ENCODE peak calls at places on chromosomes 7 and 10, in ten cellular contexts. W, Q, K, P, A, G, M, U, E and O are unnamed samples. For H3K4me1, the result is how much of the 10 kb centered on the place peaks cover.

GRCh38 chr7:66326501-66327180 is 121.5 kb downstream of the TPST1 start:
- DNase-seq in G (peak), W (no peak), A (peak), M (no peak), U (no peak), Q (no peak), K (no peak), P (no peak), E (peak), O (no peak)

GRCh38 chr10:45379891-45380540 is 6.0 kb downstream of the ALOX5 start:
- DNase-seq in K (no peak), Q (peak), G (no peak), A (no peak), W (peak), E (no peak), U (no peak), P (peak), M (peak), O (peak)

GRCh38 chr7:75555736-75556135 is 63.6 kb downstream of the SPDYE5 start:
- DNase-seq in W (no peak), P (no peak), K (no peak), E (no peak), A (no peak), M (no peak), U (no peak), G (no peak), Q (no peak), O (no peak)

GRCh38 chr7:139374246-139374645 is 14.6 kb downstream of the LUC7L2 start:
- DNase-seq in P (no peak), A (no peak), K (no peak), M (no peak), W (no peak), Q (no peak), G (no peak), E (no peak), U (no peak), O (no peak)

GRCh38 chr10:76270464-76270863 is 839.0 kb downstream of the LRMDA start:
- DNase-seq in A (no peak), G (no peak), M (no peak), K (no peak), U (no peak), W (no peak), E (no peak), Q (no peak), P (no peak), O (no peak)

GRCh38 chr10:35723992-35724391 is 81.9 kb upstream of the FZD8 start:
- DNase-seq in W (no peak), K (no peak), E (peak), P (no peak), Q (no peak), A (no peak), G (no peak), U (no peak), M (no peak), O (no peak)

GRCh38 chr7:129882531-129882930 is 70.2 kb downstream of the UBE2H start:
- DNase-seq in P (no peak), K (no peak), Q (no peak), U (no peak), A (no peak), G (peak), M (no peak), E (peak), W (no peak), O (no peak)

GRCh38 chr10:71262027-71262426 is 49.7 kb downstream of the UNC5B start:
- DNase-seq in Q (peak), K (no peak), W (no peak), P (no peak), E (no peak), G (no peak), A (no peak), M (no peak), U (no peak), O (no peak)

GRCh38 chr10:34814228-34815173 is 595 bp downstream of the PARD3 start:
- DNase-seq in K (peak), P (peak), A (peak), M (peak), E (peak), W (peak), Q (peak), G (peak), U (no peak), O (peak)

GRCh38 chr7:83468251-83468739 is 180.6 kb downstream of the SEMA3E start:
- DNase-seq in U (no peak), G (peak), Q (peak), W (peak), M (peak), P (peak), A (peak), E (peak), K (no peak), O (peak)

GRCh38 chr7:137160236-137160635 is 183.3 kb downstream of the PTN start:
- DNase-seq in U (no peak), G (no peak), E (no peak), K (no peak), W (no peak), M (no peak), A (no peak), Q (no peak), P (no peak), O (no peak)

GRCh38 chr7:101666293-101666692 is 37.2 kb upstream of the MYL10 start:
- DNase-seq in A (no peak), P (no peak), E (no peak), G (no peak), K (no peak), M (no peak), U (no peak), W (no peak), Q (no peak), O (no peak)

GRCh38 chr10:46314046-46314445 is 27.2 kb downstream of the ANTXRL start:
- DNase-seq in G (no peak), P (peak), U (peak), W (no peak), E (no peak), K (peak), Q (no peak), A (no peak), M (no peak), O (no peak)

GRCh38 chr7:27107391-27107900 is 5.0 kb upstream of the HOXA2 start:
- DNase-seq in W (no peak), Q (no peak), U (no peak), K (no peak), G (peak), P (no peak), E (no peak), A (no peak), M (no peak), O (no peak)

GRCh38 chr10:71834343-71834674 is 16.7 kb downstream of the PSAP start:
- DNase-seq in K (no peak), G (no peak), E (no peak), P (no peak), U (no peak), M (no peak), W (no peak), Q (no peak), A (no peak), O (no peak)

GRCh38 chr7:27113991-27114866 is 11.7 kb upstream of the HOXA2 start:
- DNase-seq in G (peak), U (peak), Q (no peak), W (no peak), M (no peak), P (peak), A (peak), E (peak), K (peak), O (peak)

GRCh38 chr10:53489783-53490182 is 717.2 kb upstream of the MBL2 start:
- DNase-seq in Q (no peak), P (no peak), U (no peak), M (no peak), W (no peak), A (no peak), G (no peak), K (no peak), E (no peak), O (no peak)

GRCh38 chr10:372566-372965 is 237.3 kb downstream of the ZMYND11 start:
- DNase-seq in K (no peak), A (no peak), G (no peak), E (no peak), U (no peak), M (no peak), P (no peak), Q (no peak), W (no peak), O (peak)

GRCh38 chr7:139620676-139621344 is 97.3 kb downstream of the CLEC2L start:
- DNase-seq in E (peak), Q (peak), G (peak), W (peak), K (peak), P (no peak), M (no peak), A (peak), U (peak), O (no peak)

GRCh38 chr10:82982110-82982608 is 1107.2 kb downstream of the NRG3 start:
- DNase-seq in K (no peak), W (no peak), E (peak), U (no peak), Q (no peak), M (no peak), P (no peak), G (peak), A (no peak), O (no peak)

GRCh38 chr10:82980321-82980720 is 1105.3 kb downstream of the NRG3 start:
- DNase-seq in E (no peak), G (no peak), A (no peak), U (no peak), P (no peak), Q (no peak), M (no peak), K (no peak), W (no peak), O (no peak)

GRCh38 chr10:82986216-82986615 is 1111.2 kb downstream of the NRG3 start:
- DNase-seq in K (no peak), M (no peak), P (no peak), A (no peak), G (no peak), Q (no peak), U (no peak), E (no peak), W (no peak), O (no peak)

GRCh38 chr10:82981137-82981723 is 1106.2 kb downstream of the NRG3 start:
- DNase-seq in E (peak), Q (no peak), A (no peak), U (no peak), K (no peak), G (peak), M (no peak), W (no peak), P (no peak), O (no peak)
- H3K27ac ChIP-seq in E (peak), Q (peak), A (no peak), U (no peak), K (no peak), G (no peak), M (no peak), W (no peak), P (no peak), O (no peak)

GRCh38 chr10:110221044-110221720 is 13.8 kb downstream of the MXI1 start:
- DNase-seq in E (no peak), G (no peak), K (no peak), U (no peak), P (no peak), A (no peak), Q (no peak), M (no peak), W (no peak), O (no peak)
- H3K4me1 ChIP-seq in E (under half), G (under half), K (under half), U (under half), P (under half), A (under half), Q (under half), M (under half), W (half or more), O (under half)

DNA sequence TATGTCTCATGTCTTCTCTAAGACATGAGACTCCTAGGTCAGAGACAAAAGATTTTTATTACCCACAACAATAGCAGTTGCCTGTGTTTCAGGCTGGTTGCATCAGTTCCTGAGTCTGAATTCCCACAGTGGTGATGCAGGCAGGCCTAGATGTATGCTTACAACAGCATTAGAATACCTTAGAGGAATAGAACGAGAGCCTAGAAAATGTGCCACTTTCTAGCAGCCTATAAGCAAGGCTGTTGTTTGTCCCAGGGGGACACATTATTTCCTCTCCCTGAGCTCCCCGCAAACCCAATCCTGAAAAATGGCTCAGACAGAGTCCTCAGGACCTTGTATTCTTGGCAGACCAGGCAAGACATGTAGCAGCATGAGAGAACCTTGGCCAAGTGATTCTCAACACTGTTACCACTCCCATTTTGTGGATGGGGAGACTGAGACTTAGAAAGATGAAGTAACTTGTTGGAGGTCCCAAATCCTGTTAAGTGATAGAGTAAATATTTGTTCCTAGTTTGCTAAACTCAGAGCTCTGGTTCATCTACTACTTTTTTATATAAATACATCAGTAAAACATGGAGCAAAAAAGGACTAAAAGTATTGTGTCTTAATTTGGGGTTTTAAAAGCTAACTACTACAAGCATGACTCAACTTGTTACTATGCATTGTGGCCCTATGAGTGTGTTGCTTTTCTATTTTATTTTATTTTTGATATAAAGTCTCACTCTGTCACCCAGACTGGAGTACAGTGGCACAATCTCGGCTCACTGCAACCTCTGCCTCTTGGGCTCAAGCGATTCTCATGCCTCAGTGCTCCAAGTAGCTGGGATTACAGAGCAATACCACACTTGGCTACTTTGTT is 14.2 kb downstream of the VTI1A start:
- DNase-seq in A (no peak), E (peak), K (no peak), Q (no peak), P (no peak), W (no peak), U (no peak), M (no peak), G (peak), O (no peak)
- H3K27ac ChIP-seq in A (no peak), E (peak), K (no peak), Q (no peak), P (no peak), W (no peak), U (no peak), M (no peak), G (peak), O (no peak)

DNA sequence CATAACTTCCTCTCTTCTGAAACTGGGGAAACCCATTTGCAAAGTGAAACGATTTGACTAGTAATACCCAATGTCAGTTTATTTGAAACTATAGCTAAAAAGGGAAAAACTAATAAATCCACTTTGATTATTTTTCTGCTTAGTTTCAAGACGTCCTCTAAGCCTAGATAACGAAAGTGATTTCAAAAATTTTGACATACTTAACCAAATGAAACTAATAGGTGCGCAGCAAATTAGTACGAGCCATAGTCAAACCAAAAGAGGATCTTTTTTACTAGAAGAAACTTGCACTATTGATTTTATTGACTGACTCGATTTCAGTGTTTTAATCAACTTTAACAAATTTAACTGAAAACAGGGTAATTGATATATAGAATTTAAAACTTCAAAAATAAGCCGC is 9.9 kb upstream of the SP8 start:
- DNase-seq in U (no peak), M (no peak), W (no peak), A (no peak), E (no peak), K (no peak), P (no peak), G (no peak), Q (no peak), O (no peak)
- H3K4me1 ChIP-seq in U (under half), M (under half), W (under half), A (under half), E (under half), K (under half), P (under half), G (under half), Q (under half), O (under half)

GRCh38 chr7:15096853-15097252 is 194.3 kb upstream of the DGKB start:
- DNase-seq in K (no peak), E (no peak), Q (no peak), W (no peak), G (no peak), M (no peak), P (no peak), A (no peak), U (no peak), O (no peak)

GRCh38 chr7:15104411-15105092 is 202.0 kb upstream of the DGKB start:
- DNase-seq in P (no peak), G (no peak), A (no peak), M (no peak), K (no peak), U (no peak), Q (no peak), E (no peak), W (peak), O (no peak)

GRCh38 chr7:15099074-15099473 is 196.5 kb upstream of the DGKB start:
- DNase-seq in A (no peak), U (no peak), M (no peak), K (no peak), G (no peak), E (no peak), P (no peak), W (no peak), Q (no peak), O (no peak)
- H3K27ac ChIP-seq in A (no peak), U (no peak), M (no peak), K (no peak), G (no peak), E (no peak), P (no peak), W (no peak), Q (no peak), O (no peak)

GRCh38 chr10:5547684-5547933 is 22.8 kb downstream of the CALML3 start:
- DNase-seq in U (no peak), G (no peak), Q (no peak), M (no peak), W (no peak), K (no peak), A (no peak), E (peak), P (no peak), O (no peak)
- H3K4me1 ChIP-seq in U (under half), G (half or more), Q (under half), M (under half), W (half or more), K (under half), A (half or more), E (under half), P (under half), O (under half)